ENCODE peak calls at places on chromosomes 4 and X, in eight cellular contexts. N, D, H, W, T, R, S and G are unnamed samples. For H3K9me2, the result is how much of the 10 kb centered on the place peaks cover.

GRCh38 chrX:108397627-108398392 is 40.4 kb downstream of the COL4A6 start:
- DNase-seq in D (no peak), T (no peak), W (peak), H (peak), N (no peak), S (no peak), R (no peak), G (no peak)

GRCh38 chrX:7771788-7772438 is 71.1 kb upstream of the VCX start:
- DNase-seq in R (no peak), W (no peak), H (no peak), T (peak), D (no peak), N (no peak), S (no peak), G (no peak)

GRCh38 chr4:121072836-121073362 is 564 bp upstream of the NDNF start:
- DNase-seq in W (peak), D (no peak), R (peak), H (no peak), N (peak), S (peak), T (peak), G (no peak)

GRCh38 chr4:26331380-26331945 is 10.6 kb downstream of the RBPJ start:
- DNase-seq in S (no peak), R (no peak), N (no peak), D (no peak), W (no peak), T (no peak), H (no peak), G (no peak)

GRCh38 chr4:69239777-69240176 is 25.2 kb upstream of the UGT2B11 start:
- DNase-seq in T (peak), H (no peak), N (no peak), D (no peak), S (no peak), R (no peak), W (no peak), G (no peak)

GRCh38 chr4:165779950-165780670 is 92.9 kb upstream of the TLL1 start:
- DNase-seq in R (no peak), N (no peak), W (no peak), H (no peak), D (no peak), S (no peak), T (no peak), G (no peak)

GRCh38 chr4:80069837-80070788 is 2.9 kb downstream of the ANTXR2 start:
- DNase-seq in H (peak), S (no peak), R (no peak), N (no peak), W (peak), T (no peak), D (peak), G (no peak)

GRCh38 chrX:32788936-32789335 is 422.4 kb downstream of the DMD start:
- DNase-seq in W (no peak), H (no peak), R (no peak), N (no peak), T (peak), D (no peak), S (no peak), G (no peak)

GRCh38 chr4:102064747-102065442 is 274.4 kb downstream of the BANK1 start:
- DNase-seq in D (no peak), S (no peak), T (no peak), H (no peak), W (no peak), N (no peak), R (no peak), G (no peak)

GRCh38 chr4:100063355-100063754 is 113.3 kb upstream of the H2AZ1 start:
- DNase-seq in W (no peak), D (no peak), T (no peak), H (peak), S (no peak), N (peak), R (no peak), G (peak)

GRCh38 chr4:177759714-177760113 is 317.5 kb upstream of the AGA start:
- DNase-seq in H (no peak), T (no peak), D (no peak), W (no peak), R (no peak), S (no peak), N (no peak), G (no peak)

GRCh38 chr4:55442541-55442940 is 46.8 kb downstream of the TMEM165 start:
- DNase-seq in S (no peak), H (peak), N (no peak), R (no peak), W (peak), T (no peak), D (no peak), G (no peak)

GRCh38 chrX:137166591-137166990 is 132.8 kb upstream of the GPR101 start:
- DNase-seq in W (no peak), N (peak), T (peak), D (no peak), H (peak), S (peak), R (peak), G (no peak)

GRCh38 chr4:83783179-83783578 is 247.3 kb downstream of the GPAT3 start:
- DNase-seq in S (no peak), R (no peak), D (no peak), W (no peak), H (no peak), T (no peak), N (no peak), G (no peak)

GRCh38 chrX:64975989-64976672 is at the start of gene ZC4H2:
- DNase-seq in T (peak), H (peak), W (peak), N (peak), S (peak), R (peak), D (peak), G (peak)

GRCh38 chr4:67020079-67020807 is 525.1 kb downstream of the CENPC start:
- DNase-seq in W (no peak), H (peak), N (no peak), R (no peak), D (no peak), T (no peak), S (peak), G (no peak)

GRCh38 chr4:105164548-105164947 is 17.9 kb downstream of the TET2 start:
- DNase-seq in N (no peak), H (no peak), R (no peak), S (no peak), T (no peak), W (no peak), D (no peak), G (no peak)

GRCh38 chr4:11158971-11159370 is 269.7 kb downstream of the HS3ST1 start:
- DNase-seq in R (no peak), D (no peak), N (no peak), S (no peak), W (no peak), T (no peak), H (no peak), G (no peak)

GRCh38 chr4:271492-272103 is 33.7 kb downstream of the ZNF732 start:
- DNase-seq in W (no peak), H (no peak), S (no peak), T (no peak), D (no peak), N (no peak), R (no peak), G (no peak)

GRCh38 chr4:77293426-77293825 is 136.4 kb downstream of the CCNG2 start:
- DNase-seq in N (no peak), R (no peak), D (no peak), W (no peak), T (no peak), H (no peak), S (no peak), G (no peak)

GRCh38 chr4:159252491-159252890 is 149.6 kb downstream of the RAPGEF2 start:
- DNase-seq in W (no peak), T (no peak), H (no peak), R (no peak), D (no peak), S (no peak), N (no peak), G (no peak)

GRCh38 chr4:164571593-164572385 is 182.1 kb upstream of the SMIM31 start:
- DNase-seq in S (peak), T (no peak), W (peak), D (no peak), N (no peak), H (peak), R (peak), G (no peak)

GRCh38 chr4:168880811-168881595 is 129.1 kb downstream of the CBR4 start:
- DNase-seq in W (no peak), H (no peak), S (no peak), N (no peak), T (no peak), D (no peak), R (no peak), G (no peak)
- H3K27ac ChIP-seq in W (no peak), H (no peak), S (no peak), N (no peak), T (peak), D (no peak), R (no peak), G (no peak)

GRCh38 chr4:173675446-173675845 is 145.4 kb upstream of the HAND2 start:
- DNase-seq in D (no peak), S (no peak), T (no peak), N (no peak), W (no peak), R (no peak), H (no peak), G (no peak)
- H3K9me2 ChIP-seq in D (under half), S (under half), T (under half), N (under half), W (under half), R (under half), H (under half), G (under half)

GRCh38 chr4:2006956-2007653 is 1.7 kb downstream of the NELFA start:
- DNase-seq in S (no peak), N (no peak), R (no peak), W (no peak), T (no peak), D (no peak), H (no peak), G (peak)
- H3K4me3 ChIP-seq in S (peak), N (peak), R (peak), W (peak), T (peak), D (peak), H (peak), G (peak)

DNA sequence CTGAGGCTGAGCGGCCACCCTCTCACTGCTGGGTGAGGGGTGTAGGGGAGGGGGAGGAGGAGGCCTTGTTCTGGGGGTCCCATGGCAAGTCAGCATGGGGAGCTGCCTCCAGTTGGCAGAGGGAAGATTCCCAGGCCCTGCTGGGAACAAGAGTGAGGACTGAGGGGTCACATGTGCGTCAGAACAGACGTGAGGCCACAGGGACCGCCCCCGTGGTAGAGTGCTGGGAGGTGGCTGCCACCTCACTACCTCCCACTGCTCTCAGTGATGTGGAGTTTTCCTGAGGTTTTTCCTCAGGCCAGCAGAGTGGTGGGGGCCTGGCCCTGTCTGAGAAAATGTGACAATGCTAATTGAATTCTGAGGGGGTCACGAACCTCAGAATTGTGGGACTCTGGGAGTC is 568 bp downstream of the MAGEC1 start:
- DNase-seq in T (no peak), D (no peak), W (no peak), R (no peak), H (no peak), N (no peak), S (no peak), G (no peak)
- H3K27ac ChIP-seq in T (no peak), D (no peak), W (no peak), R (no peak), H (no peak), N (no peak), S (no peak), G (no peak)